ENCODE peak calls at places on chromosomes 12 and 14, in seven cellular contexts. O is mesendoderm, T is IMR-90, W is H9, U is mesenchymal stem cell, F is H1, A is trophoblast cell. I is an unnamed sample.

GRCh38 chr12:113439606-113440030 is 17.4 kb downstream of the SDSL start:
- DNase-seq in O (peak), T (peak), W (peak), U (peak), F (no peak), A (peak), I (peak)

GRCh38 chr12:81626406-81626805 is 132.7 kb downstream of the PPFIA2 start:
- DNase-seq in O (no peak), T (no peak), W (no peak), U (no peak), F (no peak), A (no peak), I (no peak)

GRCh38 chr12:20483776-20484175 is 115.4 kb downstream of the PDE3A start:
- DNase-seq in O (no peak), T (peak), W (no peak), U (no peak), F (no peak), A (no peak), I (no peak)

GRCh38 chr12:125185740-125186470 is 120.7 kb downstream of the AACS start:
- DNase-seq in O (peak), T (peak), W (peak), U (peak), F (no peak), A (peak), I (peak)

GRCh38 chr14:39265032-39265431 is 31.3 kb downstream of the MIA2 start:
- DNase-seq in O (no peak), T (peak), W (no peak), U (peak), F (no peak), A (no peak), I (no peak)

GRCh38 chr14:57492859-57493258 is 798 bp downstream of the CCDC198 start:
- DNase-seq in O (peak), T (peak), W (no peak), U (peak), F (no peak), A (no peak), I (no peak)

GRCh38 chr12:40691913-40692616 is at the start of gene CNTN1:
- DNase-seq in O (peak), T (peak), W (peak), U (peak), F (peak), A (no peak), I (peak)

GRCh38 chr12:12784911-12785814 is at the start of gene APOLD1:
- DNase-seq in O (peak), T (no peak), W (peak), U (peak), F (no peak), A (peak), I (no peak)

GRCh38 chr12:54993181-54993835 is 8.7 kb upstream of the TESPA1 start:
- DNase-seq in O (peak), T (peak), W (peak), U (peak), F (no peak), A (peak), I (peak)

GRCh38 chr14:58882577-58883018 is 244.8 kb downstream of the DACT1 start:
- DNase-seq in O (peak), T (peak), W (no peak), U (peak), F (no peak), A (no peak), I (no peak)

GRCh38 chr12:130354407-130354806 is 16.7 kb downstream of the PIWIL1 start:
- DNase-seq in O (peak), T (no peak), W (no peak), U (no peak), F (no peak), A (no peak), I (no peak)

GRCh38 chr14:24150061-24150460 is 2.8 kb downstream of the RNF31 start:
- DNase-seq in O (no peak), T (no peak), W (no peak), U (no peak), F (no peak), A (no peak), I (no peak)

GRCh38 chr12:107493135-107493494 is 192.5 kb upstream of the PWP1 start:
- DNase-seq in O (no peak), T (no peak), W (no peak), U (no peak), F (no peak), A (no peak), I (no peak)

GRCh38 chr12:54364413-54364812 is at the start of gene GPR84:
- DNase-seq in O (no peak), T (no peak), W (no peak), U (no peak), F (no peak), A (no peak), I (no peak)

GRCh38 chr12:116818341-116818856 is 62.8 kb downstream of the HRK start:
- DNase-seq in O (no peak), T (peak), W (no peak), U (peak), F (no peak), A (peak), I (no peak)

GRCh38 chr14:47366006-47366405 is 309.4 kb downstream of the MDGA2 start:
- DNase-seq in O (no peak), T (no peak), W (no peak), U (no peak), F (no peak), A (no peak), I (peak)

GRCh38 chr14:101354726-101355125 is 206.6 kb upstream of the DIO3 start:
- DNase-seq in O (no peak), T (no peak), W (no peak), U (no peak), F (no peak), A (no peak), I (no peak)

GRCh38 chr12:50603817-50604639 is 99.2 kb downstream of the DIP2B start:
- DNase-seq in O (no peak), T (peak), W (no peak), U (peak), F (no peak), A (no peak), I (no peak)

GRCh38 chr12:9372202-9372601 is 164.0 kb upstream of the PZP start:
- DNase-seq in O (peak), T (peak), W (no peak), U (no peak), F (no peak), A (no peak), I (no peak)

GRCh38 chr14:90726656-90727055 is 89.6 kb downstream of the TTC7B start:
- DNase-seq in O (peak), T (peak), W (peak), U (peak), F (no peak), A (peak), I (no peak)

GRCh38 chr12:15688202-15688736 is 100.9 kb downstream of the EPS8 start:
- DNase-seq in O (no peak), T (no peak), W (peak), U (no peak), F (no peak), A (peak), I (no peak)

GRCh38 chr12:69068431-69068830 is 135.5 kb upstream of the CPM start:
- DNase-seq in O (peak), T (peak), W (no peak), U (no peak), F (no peak), A (no peak), I (no peak)

GRCh38 chr12:52756281-52756960 is 20.7 kb downstream of the KRT76 start:
- DNase-seq in O (no peak), T (no peak), W (no peak), U (no peak), F (no peak), A (no peak), I (no peak)
- H3K4ac ChIP-seq in O (no peak), T (no peak), W (no peak), U (no peak), F (no peak), A (no peak), I (no peak)

GRCh38 chr12:5476356-5476755 is 44.4 kb downstream of the NTF3 start:
- DNase-seq in O (no peak), T (no peak), W (no peak), U (no peak), F (no peak), A (no peak), I (no peak)
- H3K4ac ChIP-seq in O (no peak), T (no peak), W (no peak), U (no peak), F (no peak), A (no peak), I (no peak)

GRCh38 chr12:48145981-48146380 is 11.3 kb downstream of the ASB8 start:
- DNase-seq in O (no peak), T (no peak), W (no peak), U (no peak), F (no peak), A (no peak), I (no peak)
- H3K4ac ChIP-seq in O (no peak), T (no peak), W (no peak), U (no peak), F (no peak), A (no peak), I (no peak)

GRCh38 chr12:61302282-61302681 is 957.9 kb upstream of the USP15 start:
- DNase-seq in O (no peak), T (no peak), W (no peak), U (no peak), F (no peak), A (no peak), I (no peak)

GRCh38 chr12:61301817-61302216 is 958.4 kb upstream of the USP15 start:
- DNase-seq in O (no peak), T (no peak), W (no peak), U (no peak), F (no peak), A (no peak), I (no peak)
- H3K4ac ChIP-seq in O (no peak), T (no peak), W (no peak), U (no peak), F (no peak), A (no peak), I (no peak)

DNA sequence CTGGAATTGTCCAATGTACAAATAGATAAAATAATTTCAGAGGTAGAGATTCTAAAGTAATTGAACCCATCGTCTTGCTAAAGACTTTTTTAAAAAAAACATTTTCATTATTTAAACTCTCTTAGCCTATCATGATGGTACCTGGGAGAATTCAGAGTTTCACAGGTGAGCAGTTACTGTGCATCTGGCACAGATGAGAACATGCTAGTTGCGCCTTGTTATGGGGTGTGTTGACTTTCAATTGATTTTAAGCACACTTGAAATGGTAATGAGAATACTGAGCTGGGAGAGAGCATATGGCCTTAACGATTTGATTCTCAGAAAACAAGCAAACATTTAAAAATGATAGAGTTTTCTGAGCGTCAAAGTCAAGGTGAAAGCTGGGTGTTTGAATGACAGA is 66.6 kb downstream of the FLRT2 start:
- DNase-seq in O (no peak), T (no peak), W (no peak), U (no peak), F (no peak), A (no peak), I (no peak)
- H3K4ac ChIP-seq in O (no peak), T (no peak), W (no peak), U (no peak), F (no peak), A (no peak), I (no peak)

GRCh38 chr12:5434647-5434968 is 2.7 kb downstream of the NTF3 start:
- DNase-seq in O (no peak), T (no peak), W (no peak), U (no peak), F (no peak), A (no peak), I (no peak)
- H3K4ac ChIP-seq in O (no peak), T (peak), W (no peak), U (no peak), F (no peak), A (no peak), I (no peak)

DNA sequence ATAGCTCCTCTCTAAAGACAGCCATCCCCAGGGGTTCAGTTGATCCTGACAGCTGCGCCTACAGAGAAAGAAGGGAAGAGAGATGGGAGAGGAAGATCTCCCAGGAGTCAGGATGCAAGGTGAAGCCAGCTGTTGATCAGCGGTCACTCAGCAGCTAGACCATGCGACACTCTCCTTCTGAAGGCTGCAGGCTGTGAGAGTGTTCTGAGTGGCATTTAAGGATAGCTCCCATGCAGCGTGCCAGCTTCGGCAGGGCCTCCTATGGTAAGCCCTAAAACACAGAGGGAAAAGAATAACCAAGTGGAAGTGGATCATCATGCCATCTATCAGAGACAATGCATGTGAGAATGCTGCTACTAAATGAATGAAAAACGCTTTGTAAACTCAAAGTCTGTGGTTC is 197.9 kb upstream of the NUDT4 start:
- DNase-seq in O (no peak), T (no peak), W (no peak), U (no peak), F (no peak), A (no peak), I (no peak)
- H3K4ac ChIP-seq in O (no peak), T (no peak), W (no peak), U (no peak), F (no peak), A (no peak), I (no peak)

GRCh38 chr12:4307593-4308333 is 13.2 kb upstream of the TIGAR start:
- DNase-seq in O (peak), T (peak), W (peak), U (peak), F (peak), A (peak), I (peak)

GRCh38 chr12:4300870-4301269 is 20.1 kb upstream of the TIGAR start:
- DNase-seq in O (no peak), T (no peak), W (no peak), U (no peak), F (no peak), A (no peak), I (no peak)

GRCh38 chr12:4303750-4304149 is 17.3 kb upstream of the TIGAR start:
- DNase-seq in O (peak), T (no peak), W (no peak), U (no peak), F (no peak), A (no peak), I (no peak)

GRCh38 chr12:4301932-4302501 is 19.0 kb upstream of the TIGAR start:
- DNase-seq in O (no peak), T (no peak), W (no peak), U (no peak), F (no peak), A (no peak), I (no peak)

GRCh38 chr12:4302881-4303280 is 18.1 kb upstream of the TIGAR start:
- DNase-seq in O (no peak), T (no peak), W (no peak), U (no peak), F (no peak), A (no peak), I (no peak)
- H3K4ac ChIP-seq in O (no peak), T (no peak), W (no peak), U (no peak), F (no peak), A (no peak), I (no peak)

DNA sequence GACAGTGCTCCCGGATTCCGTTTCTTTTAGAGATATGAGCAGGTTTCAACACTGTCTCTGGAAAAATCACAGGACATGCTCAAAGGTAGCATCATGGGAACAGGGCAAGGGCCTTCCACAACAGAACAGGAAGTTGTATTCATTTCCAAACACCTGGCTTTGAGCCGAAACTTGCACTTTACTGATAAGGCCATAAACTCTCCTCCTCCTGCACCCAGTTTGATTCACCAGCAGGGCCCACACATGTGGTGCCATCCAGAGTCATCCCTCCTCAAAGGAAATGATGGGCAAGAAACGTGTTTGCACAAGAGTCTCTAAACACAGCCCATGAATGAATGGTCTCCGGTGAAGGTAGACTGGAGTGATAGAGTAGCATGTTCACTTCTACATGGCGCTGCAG is 268.4 kb upstream of the FKBP4 start:
- DNase-seq in O (no peak), T (no peak), W (no peak), U (no peak), F (no peak), A (no peak), I (no peak)
- H3K4ac ChIP-seq in O (no peak), T (no peak), W (no peak), U (no peak), F (no peak), A (no peak), I (no peak)

GRCh38 chr12:2688381-2688881 is 106.3 kb upstream of the FKBP4 start:
- DNase-seq in O (no peak), T (no peak), W (peak), U (no peak), F (no peak), A (no peak), I (no peak)

GRCh38 chr12:2686280-2686646 is 108.5 kb upstream of the FKBP4 start:
- DNase-seq in O (no peak), T (no peak), W (peak), U (no peak), F (no peak), A (no peak), I (no peak)

GRCh38 chr12:2689879-2690278 is 104.9 kb upstream of the FKBP4 start:
- DNase-seq in O (no peak), T (no peak), W (peak), U (no peak), F (no peak), A (no peak), I (no peak)

GRCh38 chr12:2689393-2689792 is 105.4 kb upstream of the FKBP4 start:
- DNase-seq in O (no peak), T (no peak), W (peak), U (no peak), F (no peak), A (no peak), I (no peak)

DNA sequence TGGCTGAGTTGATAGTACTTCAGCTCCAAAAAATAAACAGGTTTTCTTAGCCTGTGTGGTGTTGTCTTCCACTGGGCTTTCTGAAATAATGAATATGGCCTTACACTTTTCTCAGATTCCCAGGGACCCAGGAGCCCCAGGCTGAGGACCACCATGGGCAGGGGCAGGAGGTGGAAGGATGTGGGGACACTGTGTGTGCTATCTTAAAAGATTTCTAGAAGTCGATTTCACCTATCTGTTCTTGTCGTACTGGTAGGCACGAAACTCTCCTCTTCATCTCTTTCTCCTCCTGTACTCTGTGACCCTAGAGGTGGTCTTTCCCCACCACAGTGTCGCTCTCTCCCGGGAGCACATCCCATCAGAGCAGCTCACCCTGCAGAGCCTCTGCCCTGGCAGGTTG is 107.7 kb upstream of the FKBP4 start:
- DNase-seq in O (no peak), T (no peak), W (peak), U (no peak), F (no peak), A (no peak), I (no peak)
- H3K4ac ChIP-seq in O (no peak), T (no peak), W (no peak), U (no peak), F (no peak), A (no peak), I (no peak)